ENCODE peak calls at places on chromosomes 2 and 18, in six cellular contexts. S, X, E, N, D and I are unnamed samples. For H3K4me1, the result is how much of the 10 kb centered on the place peaks cover.

GRCh38 chr2:221529943-221530652 is 42.0 kb downstream of the EPHA4 start:
- DNase-seq in S (no peak), X (no peak), E (no peak), N (no peak), D (peak), I (no peak)

GRCh38 chr18:79485788-79486355 is 90.1 kb downstream of the NFATC1 start:
- DNase-seq in S (no peak), X (no peak), E (no peak), N (no peak), D (peak), I (peak)

GRCh38 chr2:16034151-16034974 is 94.0 kb downstream of the MYCN start:
- DNase-seq in S (no peak), X (peak), E (peak), N (no peak), D (no peak), I (no peak)

GRCh38 chr2:105797298-105797819 is 52.6 kb downstream of the NCK2 start:
- DNase-seq in S (no peak), X (no peak), E (no peak), N (peak), D (no peak), I (no peak)

GRCh38 chr2:12587729-12588522 is 128.8 kb upstream of the TRIB2 start:
- DNase-seq in S (no peak), X (no peak), E (no peak), N (peak), D (peak), I (no peak)

GRCh38 chr2:31434911-31435310 is 20.4 kb upstream of the XDH start:
- DNase-seq in S (no peak), X (peak), E (no peak), N (no peak), D (no peak), I (no peak)

GRCh38 chr2:1656961-1657841 is 87.1 kb downstream of the PXDN start:
- DNase-seq in S (no peak), X (no peak), E (no peak), N (no peak), D (no peak), I (no peak)

GRCh38 chr2:236535024-236535423 is 34.6 kb upstream of the ACKR3 start:
- DNase-seq in S (no peak), X (no peak), E (no peak), N (no peak), D (peak), I (peak)

GRCh38 chr2:48448274-48449061 is 81.5 kb upstream of the STON1 start:
- DNase-seq in S (no peak), X (no peak), E (no peak), N (no peak), D (no peak), I (no peak)

GRCh38 chr2:212228651-212229253 is 309.9 kb downstream of the ERBB4 start:
- DNase-seq in S (no peak), X (no peak), E (no peak), N (no peak), D (no peak), I (no peak)

GRCh38 chr18:26185267-26185666 is 41.0 kb upstream of the TAF4B start:
- DNase-seq in S (no peak), X (no peak), E (no peak), N (no peak), D (peak), I (no peak)

GRCh38 chr2:165911231-165911630 is 42.3 kb downstream of the TTC21B start:
- DNase-seq in S (no peak), X (no peak), E (no peak), N (no peak), D (no peak), I (no peak)

GRCh38 chr2:39128919-39129391 is 8.1 kb upstream of the SOS1 start:
- DNase-seq in S (no peak), X (no peak), E (no peak), N (no peak), D (no peak), I (no peak)
- H3K4me1 ChIP-seq in S (under half), X (under half), E (under half), N (under half), D (under half), I (under half)

GRCh38 chr18:68722807-68723206 is 7.9 kb upstream of the TMX3 start:
- DNase-seq in S (no peak), X (no peak), E (no peak), N (no peak), D (no peak), I (no peak)

GRCh38 chr18:68723539-68723938 is 8.6 kb upstream of the TMX3 start:
- DNase-seq in S (no peak), X (no peak), E (no peak), N (no peak), D (no peak), I (peak)

GRCh38 chr18:68725341-68725740 is 10.4 kb upstream of the TMX3 start:
- DNase-seq in S (no peak), X (no peak), E (no peak), N (no peak), D (no peak), I (no peak)

GRCh38 chr18:68724021-68724420 is 9.1 kb upstream of the TMX3 start:
- DNase-seq in S (no peak), X (no peak), E (no peak), N (no peak), D (no peak), I (no peak)

GRCh38 chr18:68721681-68722583 is 7.0 kb upstream of the TMX3 start:
- DNase-seq in S (no peak), X (no peak), E (no peak), N (no peak), D (no peak), I (no peak)
- H3K27ac ChIP-seq in S (no peak), X (no peak), E (no peak), N (peak), D (no peak), I (peak)

DNA sequence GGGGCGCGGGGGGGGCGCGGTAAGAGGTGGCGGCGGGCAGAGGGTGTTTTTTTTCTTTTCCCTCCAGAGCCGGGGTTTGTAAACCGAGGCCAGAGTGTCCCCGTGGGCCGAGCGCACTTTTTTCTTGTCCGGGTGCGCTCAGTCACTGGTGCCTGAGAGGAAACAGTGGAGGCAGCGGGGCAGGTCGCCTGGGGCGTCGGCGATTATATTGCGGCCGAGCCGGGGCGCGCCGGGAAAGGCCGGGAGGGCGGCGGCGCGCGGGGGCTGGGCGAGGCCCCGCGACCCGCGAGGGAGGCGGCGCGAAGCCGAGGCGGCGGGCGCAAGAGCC is 284 bp downstream of the HOXD8 start:
- DNase-seq in S (no peak), X (no peak), E (no peak), N (no peak), D (no peak), I (no peak)
- H3K4me1 ChIP-seq in S (under half), X (under half), E (under half), N (under half), D (under half), I (under half)

GRCh38 chr2:55949613-55950012 is 26.0 kb upstream of the EFEMP1 start:
- DNase-seq in S (no peak), X (no peak), E (no peak), N (no peak), D (no peak), I (no peak)
- H3K27ac ChIP-seq in S (no peak), X (no peak), E (no peak), N (no peak), D (no peak), I (no peak)

GRCh38 chr2:207148025-207148424 is 17.7 kb downstream of the KLF7 start:
- DNase-seq in S (no peak), X (no peak), E (no peak), N (no peak), D (peak), I (no peak)
- H3K4me1 ChIP-seq in S (half or more), X (half or more), E (half or more), N (under half), D (half or more), I (under half)

GRCh38 chr18:11146238-11146946 is 3.0 kb downstream of the PIEZO2 start:
- DNase-seq in S (peak), X (no peak), E (no peak), N (no peak), D (no peak), I (peak)

GRCh38 chr18:11147962-11148654 is 1.3 kb downstream of the PIEZO2 start:
- DNase-seq in S (no peak), X (no peak), E (no peak), N (no peak), D (no peak), I (peak)

GRCh38 chr18:11145413-11146191 is 3.8 kb downstream of the PIEZO2 start:
- DNase-seq in S (no peak), X (no peak), E (no peak), N (no peak), D (no peak), I (no peak)

GRCh38 chr18:11147371-11147860 is 2.0 kb downstream of the PIEZO2 start:
- DNase-seq in S (no peak), X (no peak), E (no peak), N (no peak), D (no peak), I (no peak)

GRCh38 chr18:11146947-11147345 is 2.4 kb downstream of the PIEZO2 start:
- DNase-seq in S (no peak), X (no peak), E (no peak), N (no peak), D (no peak), I (no peak)
- H3K27ac ChIP-seq in S (no peak), X (no peak), E (no peak), N (no peak), D (no peak), I (no peak)

GRCh38 chr2:54574107-54574859 is 118.2 kb downstream of the SPTBN1 start:
- DNase-seq in S (no peak), X (no peak), E (no peak), N (no peak), D (peak), I (no peak)

GRCh38 chr2:54572262-54572635 is 116.1 kb downstream of the SPTBN1 start:
- DNase-seq in S (no peak), X (no peak), E (no peak), N (no peak), D (peak), I (no peak)

GRCh38 chr2:54574860-54575247 is 118.7 kb downstream of the SPTBN1 start:
- DNase-seq in S (no peak), X (no peak), E (no peak), N (no peak), D (no peak), I (no peak)

GRCh38 chr2:54572636-54573531 is 116.8 kb downstream of the SPTBN1 start:
- DNase-seq in S (no peak), X (no peak), E (no peak), N (no peak), D (peak), I (no peak)

DNA sequence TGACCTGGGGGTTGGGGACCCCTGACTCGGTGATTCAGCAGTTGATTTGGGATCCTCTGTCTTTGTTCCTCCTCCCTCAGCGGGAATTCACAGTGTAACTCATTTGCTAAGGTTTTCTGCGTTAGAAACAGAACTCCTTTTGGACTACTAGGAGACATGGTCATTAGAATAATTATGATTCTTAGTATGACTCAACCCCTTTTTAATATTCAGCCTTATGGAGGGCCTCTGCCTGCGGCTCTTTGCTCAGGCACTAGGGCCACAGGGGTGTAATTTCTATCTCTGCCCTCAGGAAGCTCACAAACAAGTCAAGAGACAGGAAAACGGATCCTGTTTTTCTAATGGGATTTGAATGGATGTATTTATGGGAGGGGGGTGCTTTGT is 117.4 kb downstream of the SPTBN1 start:
- DNase-seq in S (no peak), X (no peak), E (no peak), N (no peak), D (no peak), I (no peak)
- H3K4me1 ChIP-seq in S (half or more), X (half or more), E (half or more), N (under half), D (half or more), I (under half)

DNA sequence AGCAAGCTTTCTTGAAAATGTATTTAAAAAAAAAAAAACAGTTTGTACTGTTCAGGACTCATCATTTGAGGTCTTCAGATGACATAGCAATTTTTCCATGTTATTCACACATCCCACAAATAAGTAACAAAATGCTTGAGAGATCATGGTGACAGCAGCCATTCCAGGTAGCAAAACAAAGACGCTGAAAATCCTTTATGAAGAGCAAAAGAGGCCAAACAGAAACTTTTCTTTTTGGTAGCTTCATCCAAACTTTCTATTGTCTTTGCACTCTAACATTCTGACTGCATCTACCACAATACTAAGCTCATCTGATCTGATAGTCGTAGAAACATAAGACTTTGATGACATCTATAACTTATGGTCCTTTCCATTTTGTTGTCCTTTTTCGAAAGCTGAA is 76.1 kb downstream of the ZEB2 start:
- DNase-seq in S (no peak), X (no peak), E (no peak), N (no peak), D (peak), I (no peak)
- H3K27ac ChIP-seq in S (no peak), X (peak), E (peak), N (peak), D (peak), I (no peak)

GRCh38 chr2:102029405-102029804 is 37.6 kb downstream of the IL1R2 start:
- DNase-seq in S (no peak), X (no peak), E (no peak), N (no peak), D (no peak), I (no peak)
- H3K4me1 ChIP-seq in S (under half), X (under half), E (under half), N (under half), D (under half), I (under half)